ENCODE peak calls at places on chromosomes 2 and 18, in seven cellular contexts. D is tibial nerve; T is NCI-H460; X is G401; A is uterus; Y is AG10803; B is stimulated activated CD4-positive, alpha-beta T cell treated with anti-CD3 and anti-CD28 coated beads, TNF-alpha, amount 100 ng/mL, for 1 hour. M is an unnamed sample.

GRCh38 chr2:56749152-56749752 is 565.5 kb downstream of the CCDC85A start:
- DNase-seq in B (no peak), D (no peak), A (no peak), X (peak; percentile 71), T (peak; percentile 43), Y (peak; percentile 53), M (no peak)

GRCh38 chr18:75658330-75658729 is 230.8 kb upstream of the SMIM21 start:
- DNase-seq in T (no peak), B (no peak), X (no peak), D (no peak), A (no peak), Y (no peak), M (no peak)

GRCh38 chr2:189234991-189235390 is 55.4 kb upstream of the COL5A2 start:
- DNase-seq in X (no peak), A (no peak), B (no peak), D (no peak), Y (no peak), T (no peak), M (no peak)

GRCh38 chr18:52617931-52618330 is 277.9 kb downstream of the DCC start:
- DNase-seq in Y (peak; percentile 8), X (no peak), T (no peak), B (no peak), A (no peak), D (no peak), M (no peak)

GRCh38 chr2:241430178-241430577 is 74.1 kb downstream of the FARP2 start:
- DNase-seq in B (no peak), T (no peak), D (no peak), Y (no peak), X (no peak), A (no peak), M (no peak)

GRCh38 chr2:37488911-37489310 is 144.5 kb downstream of the QPCT start:
- DNase-seq in X (no peak), Y (peak; percentile 45), B (no peak), D (no peak), T (no peak), A (no peak), M (no peak)

GRCh38 chr18:3061581-3062416 is 48.9 kb upstream of the LPIN2 start:
- DNase-seq in D (no peak), X (no peak), B (no peak), A (no peak), T (no peak), Y (no peak), M (no peak)

GRCh38 chr18:69865656-69866241 is 81.9 kb downstream of the CD226 start:
- DNase-seq in T (no peak), D (no peak), Y (peak; percentile 83), X (no peak), A (no peak), B (no peak), M (no peak)

GRCh38 chr2:96760986-96761832 is 507 bp downstream of the CNNM4 start:
- DNase-seq in B (no peak), D (no peak), Y (peak; percentile 28), A (no peak), T (no peak), X (peak; percentile 56), M (peak; percentile 38)

GRCh38 chr2:209872675-209873074 is 101.0 kb downstream of the UNC80 start:
- DNase-seq in D (peak; percentile 18), A (peak; percentile 16), Y (no peak), T (peak; percentile 2), X (peak; percentile 27), B (no peak), M (no peak)

GRCh38 chr2:9140570-9141378 is 65.8 kb upstream of the ASAP2 start:
- DNase-seq in D (no peak), B (no peak), Y (peak; percentile 59), A (no peak), T (no peak), X (no peak), M (no peak)